ENCODE peak calls at places on chromosomes 3 and 15, in four cellular contexts. X is IMR-90, Z is H1, D is mesendoderm. Y is an unnamed sample.

GRCh38 chr15:32864051-32864450 is 146.2 kb downstream of the GREM1 start:
- DNase-seq in X (no peak), Z (no peak), D (no peak), Y (no peak)

GRCh38 chr3:177665122-177665808 is 468.0 kb upstream of the TBL1XR1 start:
- DNase-seq in X (peak), Z (no peak), D (no peak), Y (no peak)

GRCh38 chr3:79032686-79033318 is 735.0 kb downstream of the ROBO1 start:
- DNase-seq in X (peak), Z (no peak), D (peak), Y (no peak)

GRCh38 chr3:12049675-12050074 is 45.5 kb downstream of the SYN2 start:
- DNase-seq in X (peak), Z (no peak), D (no peak), Y (no peak)

GRCh38 chr3:196969660-196970546 is 1.3 kb upstream of the PIGZ start:
- DNase-seq in X (peak), Z (peak), D (peak), Y (peak)

GRCh38 chr15:52427804-52428203 is 100.9 kb downstream of the MYO5A start:
- DNase-seq in X (peak), Z (no peak), D (peak), Y (no peak)

GRCh38 chr15:68817304-68818087 is 3.2 kb downstream of the ANP32A start:
- DNase-seq in X (peak), Z (peak), D (peak), Y (no peak)

GRCh38 chr3:109177888-109178287 is 41.4 kb downstream of the C3orf85 start:
- DNase-seq in X (no peak), Z (no peak), D (no peak), Y (no peak)

GRCh38 chr3:29152379-29152778 is 128.5 kb upstream of the RBMS3 start:
- DNase-seq in X (no peak), Z (no peak), D (peak), Y (peak)

GRCh38 chr15:76139368-76140068 is 79.7 kb downstream of the TMEM266 start:
- DNase-seq in X (peak), Z (peak), D (peak), Y (peak)
- H4K5ac ChIP-seq in X (no peak), Z (no peak), D (no peak), Y (no peak)

GRCh38 chr3:112089956-112090898 is 4.0 kb downstream of the C3orf52 start:
- DNase-seq in X (no peak), Z (no peak), D (no peak), Y (no peak)

GRCh38 chr3:112093180-112093522 is 7.0 kb downstream of the C3orf52 start:
- DNase-seq in X (peak), Z (no peak), D (peak), Y (no peak)

GRCh38 chr3:112088944-112089343 is 2.8 kb downstream of the C3orf52 start:
- DNase-seq in X (no peak), Z (no peak), D (no peak), Y (no peak)

GRCh38 chr3:112092439-112093179 is 6.4 kb downstream of the C3orf52 start:
- DNase-seq in X (peak), Z (no peak), D (peak), Y (no peak)

DNA sequence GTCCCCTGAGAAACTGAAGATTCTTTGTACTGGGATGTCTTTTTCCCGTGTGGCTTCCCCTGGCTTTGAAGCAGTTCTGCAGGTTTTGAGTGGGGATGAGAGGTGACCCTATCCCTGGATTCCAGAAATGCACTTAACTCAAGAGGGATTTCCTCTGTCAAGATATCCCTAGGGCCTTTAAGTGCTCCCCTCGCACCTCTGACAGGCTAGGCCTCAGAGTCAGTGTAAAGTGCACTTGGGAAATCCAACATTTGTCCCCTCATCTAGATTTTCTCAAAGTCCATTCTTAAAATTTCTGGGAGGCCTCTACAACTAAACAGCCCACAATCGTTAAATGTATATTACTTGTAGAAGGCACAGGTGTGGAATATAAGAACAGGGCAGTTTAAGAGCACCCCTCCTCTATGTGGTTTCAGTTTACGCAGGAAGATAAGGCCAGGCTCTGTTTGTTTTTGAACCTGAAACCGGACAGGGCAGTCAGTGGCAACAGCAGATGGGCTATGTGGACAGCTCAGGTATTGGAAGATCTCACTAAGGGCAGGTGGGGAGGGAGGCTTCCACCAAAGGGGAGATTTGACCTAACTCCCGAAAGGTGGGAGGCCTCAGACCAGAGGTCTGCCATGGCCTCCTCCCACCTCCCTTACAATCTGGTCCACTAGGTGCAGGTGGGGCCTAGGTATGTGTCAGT is 4.9 kb downstream of the C3orf52 start:
- DNase-seq in X (no peak), Z (no peak), D (no peak), Y (no peak)
- H4K5ac ChIP-seq in X (no peak), Z (no peak), D (no peak), Y (no peak)

DNA sequence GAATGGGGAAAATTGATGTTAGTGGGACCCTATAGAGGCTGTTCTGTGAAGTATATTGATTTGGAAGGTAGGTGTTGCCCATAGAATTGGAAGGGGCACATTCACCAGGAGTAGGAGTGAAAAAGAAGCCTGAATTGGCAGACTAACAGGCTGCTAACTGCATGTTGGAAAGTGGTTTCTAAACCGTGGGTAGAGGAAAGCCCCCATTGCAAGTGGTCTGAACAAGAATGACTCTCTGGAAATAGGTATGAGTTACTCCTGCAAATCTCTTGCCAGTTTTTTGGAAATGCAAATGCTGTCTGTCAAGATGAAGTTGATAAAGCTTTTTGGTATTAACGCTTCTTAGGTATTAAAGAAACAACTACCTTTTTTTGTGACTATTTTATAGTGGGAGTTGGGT is 3.5 kb downstream of the UBE2E1 start:
- DNase-seq in X (no peak), Z (no peak), D (no peak), Y (no peak)
- H4K5ac ChIP-seq in X (no peak), Z (no peak), D (no peak), Y (no peak)

GRCh38 chr15:59590027-59590426 is 21.6 kb upstream of the GCNT3 start:
- DNase-seq in X (no peak), Z (no peak), D (no peak), Y (no peak)
- H4K5ac ChIP-seq in X (no peak), Z (no peak), D (no peak), Y (no peak)

DNA sequence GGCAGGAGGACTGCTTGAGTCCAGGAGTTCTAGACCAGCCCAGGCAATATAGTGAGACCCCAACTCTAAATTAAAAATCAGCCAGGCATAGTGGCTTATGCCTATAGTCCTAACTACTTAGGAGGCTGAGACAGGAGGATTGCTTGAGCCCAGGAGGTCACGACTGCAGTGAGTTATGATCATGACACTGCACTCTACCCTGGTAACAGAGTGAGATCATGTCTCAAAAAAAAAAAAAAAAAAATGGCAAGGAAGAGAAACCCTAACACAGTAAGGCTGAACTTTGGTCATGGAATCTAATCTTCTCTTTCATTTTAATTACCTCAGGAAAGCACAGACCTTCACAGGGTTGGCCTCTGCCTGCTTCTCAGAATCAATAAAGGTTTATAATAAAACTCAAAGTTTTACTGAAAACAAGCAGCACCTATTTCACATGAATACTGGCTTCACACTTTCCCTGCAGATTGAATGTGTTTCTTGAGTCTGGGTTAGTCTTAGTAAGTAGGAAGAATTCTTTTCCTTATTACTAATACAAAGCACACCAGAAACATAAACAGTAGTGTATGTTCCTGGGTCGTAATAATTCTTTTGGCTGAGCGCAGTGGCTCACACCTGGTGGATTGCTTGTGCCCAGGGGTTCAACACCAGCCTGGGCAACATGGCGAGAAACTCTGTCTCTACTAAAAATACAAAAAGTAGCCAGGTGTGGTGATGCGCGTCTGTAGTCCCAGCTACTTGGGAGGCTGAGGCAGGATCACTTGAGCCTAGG is 11.6 kb upstream of the NR2C2 start:
- DNase-seq in X (no peak), Z (no peak), D (no peak), Y (no peak)
- H4K5ac ChIP-seq in X (no peak), Z (no peak), D (no peak), Y (no peak)

DNA sequence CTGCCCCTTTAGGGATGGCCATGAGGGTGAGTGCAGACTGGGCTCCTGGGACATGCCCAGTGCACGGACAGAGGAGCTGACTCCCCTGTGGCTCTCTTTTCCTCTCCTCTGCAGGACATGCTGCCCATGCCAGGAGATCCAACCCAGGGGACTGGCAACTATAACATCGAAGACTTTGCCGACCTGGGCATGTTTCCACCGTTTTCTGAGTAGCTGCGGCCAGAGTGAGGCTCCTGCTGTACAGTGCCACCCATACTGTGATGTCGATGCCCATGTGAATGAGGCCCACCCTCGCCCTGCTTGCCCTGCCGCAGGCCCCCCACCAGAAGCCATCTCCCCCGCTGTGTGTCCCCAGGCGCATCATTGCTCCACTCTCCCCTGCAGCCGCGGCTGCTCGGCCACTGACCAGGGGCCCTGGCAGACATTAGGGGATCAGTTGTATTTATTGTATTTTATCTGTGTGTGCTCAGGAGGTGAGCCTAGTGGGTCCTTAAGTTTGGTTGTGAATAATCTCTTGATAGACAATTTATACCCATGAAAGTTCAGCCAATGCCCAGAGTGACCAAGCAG is 101.5 kb upstream of the ABHD17C start:
- DNase-seq in X (no peak), Z (no peak), D (no peak), Y (no peak)
- H4K5ac ChIP-seq in X (no peak), Z (no peak), D (no peak), Y (no peak)

GRCh38 chr15:96123028-96123400 is 207.5 kb upstream of the NR2F2 start:
- DNase-seq in X (no peak), Z (no peak), D (no peak), Y (no peak)
- H4K5ac ChIP-seq in X (no peak), Z (no peak), D (no peak), Y (no peak)

DNA sequence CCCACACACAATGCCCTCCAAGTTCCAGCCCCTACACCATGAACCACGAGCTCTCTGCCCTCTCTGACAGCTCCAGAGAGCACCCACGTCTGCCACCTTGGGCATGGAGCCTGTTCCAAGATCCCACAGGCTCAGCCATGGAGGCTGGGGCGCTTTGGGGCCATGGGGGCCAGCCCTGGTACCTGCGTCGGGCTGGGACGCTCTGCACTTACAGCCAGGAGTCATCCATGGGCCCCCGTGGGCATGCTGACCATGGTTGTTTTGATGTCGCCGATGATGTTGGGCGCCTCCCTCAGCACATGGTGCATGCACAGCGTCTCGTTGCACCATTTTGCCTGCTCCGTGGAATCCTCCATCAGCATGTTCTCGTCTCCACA is 51.9 kb upstream of the UBE2Q2 start:
- DNase-seq in X (no peak), Z (no peak), D (no peak), Y (peak)
- H4K5ac ChIP-seq in X (no peak), Z (no peak), D (no peak), Y (no peak)

GRCh38 chr3:128374746-128375445 is 91.8 kb downstream of the DNAJB8 start:
- DNase-seq in X (no peak), Z (no peak), D (no peak), Y (no peak)

GRCh38 chr3:128379768-128380167 is 86.9 kb downstream of the DNAJB8 start:
- DNase-seq in X (no peak), Z (no peak), D (peak), Y (no peak)

GRCh38 chr3:128372707-128373533 is 93.8 kb downstream of the DNAJB8 start:
- DNase-seq in X (no peak), Z (no peak), D (no peak), Y (no peak)

GRCh38 chr3:128378631-128379347 is 87.9 kb downstream of the DNAJB8 start:
- DNase-seq in X (peak), Z (no peak), D (no peak), Y (no peak)

DNA sequence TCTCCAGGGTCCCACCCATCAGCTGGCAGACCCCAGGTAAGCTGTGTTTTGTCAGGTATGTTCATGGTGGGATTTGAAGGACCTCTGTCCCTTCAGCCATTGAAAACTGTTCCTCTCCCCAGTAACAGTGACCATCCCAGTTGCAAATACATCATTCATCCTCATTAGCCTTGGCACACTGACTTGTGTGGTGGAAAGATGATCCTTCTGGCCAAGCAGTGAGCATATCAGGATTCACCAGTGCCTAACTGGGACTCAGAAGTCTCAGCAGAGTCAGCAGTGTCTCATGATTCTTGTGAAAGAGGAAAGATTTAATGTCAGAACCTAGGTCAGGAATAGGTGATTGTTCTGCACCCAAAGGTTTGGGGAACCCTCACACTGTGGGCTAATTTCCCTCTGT is 90.2 kb downstream of the DNAJB8 start:
- DNase-seq in X (peak), Z (no peak), D (no peak), Y (no peak)
- H4K5ac ChIP-seq in X (no peak), Z (no peak), D (no peak), Y (no peak)

GRCh38 chr3:128496019-128496601 is 3.1 kb upstream of the GATA2 start:
- DNase-seq in X (no peak), Z (peak), D (no peak), Y (peak)

GRCh38 chr3:128493221-128494151 is 485 bp upstream of the GATA2 start:
- DNase-seq in X (no peak), Z (peak), D (peak), Y (peak)

GRCh38 chr3:128495435-128495970 is 2.5 kb upstream of the GATA2 start:
- DNase-seq in X (no peak), Z (peak), D (peak), Y (peak)

GRCh38 chr3:128492353-128493220 is at the start of gene GATA2:
- DNase-seq in X (no peak), Z (peak), D (no peak), Y (peak)

GRCh38 chr3:128494152-128494650 is 1.2 kb upstream of the GATA2 start:
- DNase-seq in X (no peak), Z (no peak), D (no peak), Y (no peak)
- H4K5ac ChIP-seq in X (no peak), Z (no peak), D (no peak), Y (no peak)